ENCODE peak calls at places on chromosomes 13 and 19, in seven cellular contexts. V is stomach, R is SK-N-SH, X is upper lobe of left lung, L is Panc1, E is transverse colon, D is GM23338. I is an unnamed sample.
A peak's percentile ranks its signal among the peaks of the same experiment; 100 is the strongest.

GRCh38 chr13:42985312-42986175 is 6.5 kb downstream of the EPSTI1 start:
- DNase-seq in V (peak; percentile 46), R (peak; percentile 53), X (no peak), L (no peak), E (peak; percentile 81), D (no peak), I (no peak)

GRCh38 chr13:70798385-70798784 is 690.1 kb upstream of the KLHL1 start:
- DNase-seq in V (no peak), R (no peak), X (no peak), L (no peak), E (no peak), D (no peak), I (no peak)

GRCh38 chr19:38728752-38729541 is 15.3 kb downstream of the CAPN12 start:
- DNase-seq in V (no peak), R (no peak), X (no peak), L (no peak), E (no peak), D (no peak), I (no peak)

GRCh38 chr19:648305-648704 is 8.6 kb downstream of the FGF22 start:
- DNase-seq in V (no peak), R (no peak), X (no peak), L (no peak), E (no peak), D (no peak), I (no peak)

GRCh38 chr19:7617172-7617571 is 12.2 kb downstream of the XAB2 start:
- DNase-seq in V (no peak), R (no peak), X (no peak), L (no peak), E (no peak), D (no peak), I (no peak)

GRCh38 chr13:33927315-33927714 is 109.4 kb downstream of the RFC3 start:
- DNase-seq in V (no peak), R (no peak), X (no peak), L (no peak), E (no peak), D (no peak), I (no peak)

GRCh38 chr13:20340759-20341161 is 108.6 kb upstream of the GJB6 start:
- DNase-seq in V (no peak), R (no peak), X (peak; percentile 66), L (no peak), E (no peak), D (no peak), I (no peak)

GRCh38 chr13:50915562-50915961 is 6.0 kb downstream of the RNASEH2B start:
- DNase-seq in V (no peak), R (no peak), X (no peak), L (no peak), E (no peak), D (peak; percentile 50), I (no peak)

GRCh38 chr19:46718157-46718933 is 1.4 kb upstream of the PRKD2 start:
- DNase-seq in V (peak; percentile 45), R (no peak), X (peak; percentile 71), L (no peak), E (peak; percentile 76), D (peak; percentile 73), I (no peak)

GRCh38 chr13:28531956-28532225 is 37.0 kb upstream of the FLT1 start:
- DNase-seq in V (no peak), R (no peak), X (no peak), L (no peak), E (no peak), D (no peak), I (no peak)
- H3K27me3 ChIP-seq in V (peaks cover 61% of the 10 kb centered on the region), R (peaks cover 57% of the 10 kb centered on the region), X (no peaks in the 10 kb centered on the region), L (peaks cover 9% of the 10 kb centered on the region), E (peaks cover 65% of the 10 kb centered on the region), D (peaks cover 40% of the 10 kb centered on the region), I (no peaks in the 10 kb centered on the region)

GRCh38 chr13:91247768-91248167 is 99.7 kb upstream of the MIR17HG start:
- DNase-seq in V (no peak), R (peak; percentile 19), X (no peak), L (no peak), E (no peak), D (peak; percentile 34), I (no peak)
- TF ChIP-seq POLR2AphosphoS5 in V (no peak), R (no peak), X (no peak), L (no peak), E (no peak), D (no peak), I (no peak)

GRCh38 chr13:109684084-109684835 is 102.1 kb downstream of the IRS2 start:
- DNase-seq in V (no peak), R (no peak), X (no peak), L (no peak), E (peak; percentile 60), D (no peak), I (no peak)
- TF ChIP-seq CTCF in V (no peak), R (no peak), X (no peak), L (no peak), E (no peak), D (no peak), I (no peak)

GRCh38 chr19:54316746-54317107 is 3.8 kb upstream of the LILRA5 start:
- DNase-seq in V (no peak), R (no peak), X (peak; percentile 78), L (no peak), E (no peak), D (peak; percentile 99), I (no peak)

GRCh38 chr19:54317965-54318240 is 4.9 kb upstream of the LILRA5 start:
- DNase-seq in V (no peak), R (no peak), X (no peak), L (no peak), E (no peak), D (no peak), I (no peak)

GRCh38 chr19:54317108-54317964 is 4.4 kb upstream of the LILRA5 start:
- DNase-seq in V (no peak), R (no peak), X (peak; percentile 79), L (no peak), E (no peak), D (peak; percentile 44), I (no peak)

GRCh38 chr19:54319049-54319448 is 6.1 kb upstream of the LILRA5 start:
- DNase-seq in V (no peak), R (no peak), X (no peak), L (no peak), E (no peak), D (no peak), I (no peak)

DNA sequence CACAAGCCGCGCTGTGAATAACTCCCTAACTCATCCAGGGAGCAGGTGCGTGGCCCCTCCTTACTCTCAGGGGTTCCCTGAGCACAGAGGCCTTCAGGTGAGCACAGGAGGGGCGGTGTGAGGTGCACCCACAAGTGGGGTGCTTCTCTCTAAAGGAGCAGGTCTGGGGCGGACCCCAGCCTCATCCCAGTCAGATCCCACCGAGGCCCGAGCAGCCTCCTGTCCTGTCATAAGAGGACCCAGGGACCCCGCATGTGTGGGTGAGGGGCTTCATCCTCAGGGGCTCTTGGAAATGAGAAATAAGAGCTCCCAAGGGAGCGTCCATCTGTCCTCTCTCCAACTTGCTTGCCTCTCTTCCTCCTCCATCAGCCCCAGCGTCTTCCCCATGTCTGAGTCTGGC is 3.0 kb upstream of the LILRA5 start:
- DNase-seq in V (no peak), R (no peak), X (no peak), L (no peak), E (no peak), D (no peak), I (no peak)
- H3K27me3 ChIP-seq in V (peaks cover 4% of the 10 kb centered on the region), R (peaks cover 77% of the 10 kb centered on the region), X (no peaks in the 10 kb centered on the region), L (peaks cover 9% of the 10 kb centered on the region), E (peaks cover 4% of the 10 kb centered on the region), D (no peaks in the 10 kb centered on the region), I (no peaks in the 10 kb centered on the region)

GRCh38 chr13:74134226-74134776 is at the start of gene KLF12:
- DNase-seq in V (peak; percentile 83), R (peak; percentile 90), X (peak; percentile 88), L (no peak), E (peak; percentile 92), D (peak; percentile 85), I (peak; percentile 76)

GRCh38 chr13:74133657-74134201 is 475 bp downstream of the KLF12 start:
- DNase-seq in V (peak; percentile 73), R (peak; percentile 85), X (peak; percentile 83), L (no peak), E (peak; percentile 84), D (peak; percentile 85), I (peak; percentile 76)

GRCh38 chr13:74134777-74135305 is 637 bp upstream of the KLF12 start:
- DNase-seq in V (peak; percentile 67), R (peak; percentile 84), X (peak; percentile 51), L (no peak), E (peak; percentile 75), D (no peak), I (peak; percentile 54)

GRCh38 chr13:74135306-74136088 is 1.3 kb upstream of the KLF12 start:
- DNase-seq in V (peak; percentile 68), R (peak; percentile 92), X (peak; percentile 50), L (no peak), E (peak; percentile 78), D (peak; percentile 89), I (peak; percentile 56)

DNA sequence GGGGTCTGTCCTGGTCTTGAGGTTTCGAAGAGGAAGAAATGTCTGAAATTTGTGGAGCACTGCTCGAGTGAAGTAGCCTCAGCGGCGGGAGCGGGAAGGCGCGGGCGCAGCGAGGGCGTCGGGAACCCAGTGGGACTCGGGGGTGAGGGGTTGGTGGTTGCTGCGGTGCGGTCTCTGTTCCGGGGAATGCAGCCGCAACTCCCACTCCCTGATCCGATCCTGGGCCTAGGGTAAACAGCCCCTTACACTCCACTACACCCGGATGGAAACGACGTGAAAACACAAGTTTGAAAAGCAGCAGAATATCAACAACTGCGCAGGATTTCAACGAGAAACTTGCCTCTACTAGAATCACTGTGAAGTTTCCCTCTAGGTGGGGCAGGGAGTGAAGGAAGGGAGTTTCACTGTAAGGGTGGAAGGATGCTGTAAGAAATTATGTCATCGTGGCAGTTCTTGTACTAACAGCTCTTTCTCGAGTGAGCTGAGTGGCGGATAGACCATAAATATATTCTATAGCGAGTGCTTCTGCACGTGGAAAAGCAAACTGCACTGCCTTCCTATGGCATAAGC is 2.0 kb upstream of the KLF12 start:
- DNase-seq in V (peak; percentile 28), R (peak; percentile 58), X (no peak), L (no peak), E (peak; percentile 31), D (peak; percentile 43), I (peak; percentile 52)
- TF ChIP-seq POLR2AphosphoS5 in V (no peak), R (no peak), X (no peak), L (no peak), E (peak; percentile 45), D (no peak), I (no peak)

GRCh38 chr13:110811751-110812110 is 98.2 kb downstream of the ING1 start:
- DNase-seq in V (no peak), R (no peak), X (no peak), L (no peak), E (no peak), D (no peak), I (no peak)

GRCh38 chr13:110815471-110816204 is 99.2 kb downstream of the ANKRD10 start:
- DNase-seq in V (no peak), R (no peak), X (peak; percentile 32), L (no peak), E (no peak), D (no peak), I (no peak)

GRCh38 chr13:110812869-110813645 is 99.6 kb downstream of the ING1 start:
- DNase-seq in V (no peak), R (no peak), X (no peak), L (no peak), E (no peak), D (no peak), I (no peak)

GRCh38 chr13:110812111-110812868 is 98.8 kb downstream of the ING1 start:
- DNase-seq in V (no peak), R (no peak), X (no peak), L (no peak), E (no peak), D (peak; percentile 77), I (no peak)

GRCh38 chr13:110813646-110814624 is 100.4 kb downstream of the ING1 start:
- DNase-seq in V (no peak), R (no peak), X (no peak), L (no peak), E (no peak), D (no peak), I (no peak)
- TF ChIP-seq CTCF in V (no peak), R (no peak), X (no peak), L (peak; percentile 4), E (no peak), D (peak; percentile 19), I (no peak)

I was measured in breast epithelium.